ENCODE peak calls at places on chromosomes 4 and X, in four cellular contexts. K is H9, Y is mesendoderm, G is H1. B is an unnamed sample.

GRCh38 chr4:6855692-6856297 is 53.8 kb upstream of the TBC1D14 start:
- DNase-seq in K (no peak), Y (no peak), G (no peak), B (peak; percentile 93)

GRCh38 chr4:81504685-81505598 is 33.2 kb upstream of the RASGEF1B start:
- DNase-seq in K (no peak), Y (no peak), G (no peak), B (no peak)

GRCh38 chrX:17414057-17414658 is 39.2 kb downstream of the NHS start:
- DNase-seq in K (no peak), Y (no peak), G (no peak), B (no peak)

GRCh38 chrX:17713288-17713687 is 24.0 kb upstream of the SCML1 start:
- DNase-seq in K (no peak), Y (no peak), G (no peak), B (no peak)

GRCh38 chrX:23493941-23494374 is 159.3 kb downstream of the PTCHD1 start:
- DNase-seq in K (no peak), Y (peak; percentile 38), G (no peak), B (no peak)

GRCh38 chrX:150360331-150360730 is 2.8 kb upstream of the MAMLD1 start:
- DNase-seq in K (no peak), Y (no peak), G (no peak), B (no peak)

GRCh38 chrX:56793533-56794320 is 64.7 kb downstream of the NBDY start:
- DNase-seq in K (peak; percentile 14), Y (no peak), G (no peak), B (no peak)

GRCh38 chr4:65918872-65919271 is 248.6 kb upstream of the EPHA5 start:
- DNase-seq in K (no peak), Y (no peak), G (no peak), B (no peak)

GRCh38 chrX:4656419-4656818 is 943.0 kb upstream of the PRKX start:
- DNase-seq in K (no peak), Y (no peak), G (no peak), B (no peak)

GRCh38 chr4:74674750-74675149 is 119.6 kb downstream of the BTC start:
- DNase-seq in K (no peak), Y (peak; percentile 27), G (no peak), B (no peak)

GRCh38 chrX:132271330-132271729 is 52.1 kb upstream of the RAP2C start:
- DNase-seq in K (no peak), Y (no peak), G (no peak), B (no peak)

GRCh38 chrX:74431807-74432206 is 10.5 kb downstream of the SLC16A2 start:
- DNase-seq in K (peak; percentile 26), Y (no peak), G (no peak), B (no peak)

GRCh38 chrX:14591976-14592375 is 62.6 kb downstream of the GLRA2 start:
- DNase-seq in K (no peak), Y (no peak), G (no peak), B (no peak)

GRCh38 chr4:139556071-139556734 is at the start of gene SETD7:
- DNase-seq in K (peak; percentile 88), Y (peak; percentile 94), G (peak; percentile 59), B (peak; percentile 76)

GRCh38 chrX:136176399-136176825 is 29.1 kb downstream of the FHL1 start:
- DNase-seq in K (no peak), Y (no peak), G (no peak), B (peak; percentile 90)

GRCh38 chrX:14496674-14497073 is 32.7 kb upstream of the GLRA2 start:
- DNase-seq in K (no peak), Y (no peak), G (no peak), B (no peak)

GRCh38 chrX:47452112-47452511 is 30.9 kb downstream of the ZNF41 start:
- DNase-seq in K (no peak), Y (no peak), G (no peak), B (no peak)

GRCh38 chr4:89251396-89251795 is 56.2 kb downstream of the GPRIN3 start:
- DNase-seq in K (no peak), Y (no peak), G (no peak), B (no peak)

GRCh38 chrX:154733072-154733425 is 17.8 kb downstream of the GAB3 start:
- DNase-seq in K (no peak), Y (no peak), G (no peak), B (no peak)

GRCh38 chr4:55397024-55397520 is 1.3 kb downstream of the TMEM165 start:
- DNase-seq in K (no peak), Y (peak; percentile 14), G (no peak), B (no peak)

GRCh38 chr4:128393111-128393704 is 105.6 kb upstream of the PGRMC2 start:
- DNase-seq in K (no peak), Y (no peak), G (no peak), B (peak; percentile 57)
- H4K5ac ChIP-seq in K (no peak overlapping the region), Y (no peak overlapping the region), G (no peak overlapping the region), B (peak overlapping the region; percentile 1)

DNA sequence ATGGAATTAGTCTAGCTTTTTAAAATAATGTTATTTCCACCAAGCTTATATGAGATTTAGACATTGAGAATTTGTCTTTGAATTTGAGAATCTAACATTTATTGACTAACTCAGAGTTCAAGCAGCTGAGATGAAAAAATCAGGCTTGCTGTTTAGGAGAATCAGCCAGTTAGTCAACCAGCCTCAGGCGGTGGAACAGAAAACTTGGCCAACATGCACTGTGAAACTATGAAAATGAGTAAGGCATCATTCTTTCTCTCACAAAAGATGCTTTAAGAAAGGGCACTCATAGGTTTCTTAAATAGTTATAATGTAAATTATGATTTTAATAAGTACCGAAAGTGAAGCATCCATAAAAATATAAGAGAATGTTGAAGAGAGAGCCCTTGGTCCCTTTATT is 84.2 kb downstream of the NFKB1 start:
- DNase-seq in K (no peak), Y (no peak), G (no peak), B (peak; percentile 13)
- H4K5ac ChIP-seq in K (no peak overlapping the region), Y (no peak overlapping the region), G (no peak overlapping the region), B (no peak overlapping the region)

DNA sequence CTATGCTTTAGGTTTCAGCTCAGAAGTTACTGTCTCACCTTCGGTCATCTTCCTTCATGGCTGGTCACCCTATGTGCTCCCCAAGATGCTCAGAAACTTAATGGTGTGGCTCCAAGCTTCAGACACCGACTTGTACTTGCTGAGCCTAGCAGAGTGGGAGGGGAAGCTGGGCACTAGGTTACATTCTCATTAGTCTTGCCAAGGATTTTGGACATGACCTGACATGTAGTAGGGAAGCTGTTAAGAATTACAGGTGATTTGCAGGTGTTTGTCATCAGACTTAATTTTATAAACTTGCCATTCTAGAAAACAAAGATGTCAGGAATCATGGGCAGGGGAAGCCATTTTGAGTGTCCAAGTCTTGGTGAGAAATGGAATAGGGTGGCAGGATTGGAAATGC is 72.4 kb downstream of the CCNG2 start:
- DNase-seq in K (no peak), Y (no peak), G (no peak), B (no peak)
- H4K5ac ChIP-seq in K (no peak overlapping the region), Y (no peak overlapping the region), G (no peak overlapping the region), B (no peak overlapping the region)

GRCh38 chr4:8920289-8920965 is 48.8 kb upstream of the HMX1 start:
- DNase-seq in K (no peak), Y (no peak), G (no peak), B (no peak)
- H4K5ac ChIP-seq in K (no peak overlapping the region), Y (no peak overlapping the region), G (no peak overlapping the region), B (no peak overlapping the region)

DNA sequence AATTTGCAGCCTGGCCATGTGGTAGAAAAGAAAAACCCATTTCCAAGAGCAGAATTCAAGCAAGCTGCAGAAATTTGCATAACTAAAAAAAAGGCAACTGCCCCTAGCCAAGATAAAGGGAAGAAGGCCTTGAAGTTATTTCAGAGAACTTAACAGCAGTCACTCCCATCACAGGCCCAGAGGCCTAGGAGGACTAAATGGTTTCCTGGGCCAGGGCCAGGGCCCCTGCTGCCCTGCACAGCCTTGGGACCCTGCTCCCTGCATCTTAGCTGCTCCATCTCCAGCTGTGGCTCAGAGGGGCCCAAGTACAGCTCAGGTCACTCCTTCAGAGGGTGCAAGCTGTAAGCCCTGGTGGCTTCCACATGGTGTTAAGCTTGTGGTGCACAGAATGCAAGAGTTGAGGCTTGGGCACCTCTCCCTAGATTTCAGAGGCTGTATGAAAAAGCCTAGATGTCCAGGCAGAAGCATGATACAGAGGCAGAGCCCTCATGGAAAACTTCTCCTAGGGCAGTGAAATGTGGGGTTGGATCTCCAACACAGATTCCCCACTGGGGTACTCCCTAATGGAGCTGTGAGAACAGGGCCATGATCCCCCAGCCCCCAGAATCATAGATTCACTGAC is 6.7 kb upstream of the MID2 start:
- DNase-seq in K (no peak), Y (no peak), G (no peak), B (no peak)
- H4K5ac ChIP-seq in K (no peak overlapping the region), Y (no peak overlapping the region), G (no peak overlapping the region), B (no peak overlapping the region)

DNA sequence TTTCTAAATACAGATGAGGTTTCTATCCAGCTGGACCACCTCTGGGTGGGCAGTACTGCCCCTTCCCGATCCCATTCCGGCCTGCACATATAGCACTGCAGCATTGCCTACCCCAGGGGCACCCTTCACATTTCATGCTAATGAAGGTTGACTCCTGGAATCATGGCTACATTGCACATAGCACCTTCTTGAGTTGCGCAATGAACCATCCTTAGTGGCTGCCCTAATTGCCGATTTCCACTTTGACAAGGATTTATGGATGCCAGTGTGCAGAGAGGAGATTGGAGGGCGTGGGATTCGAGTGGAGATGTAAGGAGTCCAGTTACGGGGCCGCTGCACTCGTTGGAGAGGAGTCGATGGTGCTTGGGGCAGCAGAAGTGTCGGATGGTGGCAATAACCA is 229.0 kb downstream of the FRMPD4 start:
- DNase-seq in K (no peak), Y (no peak), G (no peak), B (no peak)
- H4K5ac ChIP-seq in K (no peak overlapping the region), Y (no peak overlapping the region), G (no peak overlapping the region), B (no peak overlapping the region)

DNA sequence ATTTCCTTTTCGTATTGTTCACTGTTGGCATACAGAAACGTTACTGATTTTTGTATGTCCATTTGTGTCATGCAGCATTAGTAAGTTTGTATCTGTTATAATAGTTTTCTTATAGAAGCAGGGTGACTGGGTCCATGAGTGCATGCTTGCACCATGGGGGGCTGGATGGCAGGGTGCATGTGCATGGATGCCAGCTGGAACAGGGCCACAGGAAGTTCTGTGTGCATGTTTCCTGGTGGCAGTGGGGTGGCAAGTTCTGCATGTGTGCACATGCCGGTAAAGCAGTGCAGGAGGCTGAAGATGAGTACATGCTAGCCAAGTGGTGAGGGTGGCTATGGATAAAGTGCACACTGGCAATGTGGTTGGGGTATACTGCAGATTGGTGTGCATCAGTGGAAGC is 468.0 kb upstream of the KLHL4 start:
- DNase-seq in K (no peak), Y (no peak), G (no peak), B (no peak)
- H4K5ac ChIP-seq in K (no peak overlapping the region), Y (no peak overlapping the region), G (no peak overlapping the region), B (no peak overlapping the region)

GRCh38 chr4:125303058-125303457 is 11.7 kb upstream of the FAT4 start:
- DNase-seq in K (no peak), Y (no peak), G (no peak), B (peak; percentile 77)

GRCh38 chr4:125306533-125306932 is 8.2 kb upstream of the FAT4 start:
- DNase-seq in K (no peak), Y (no peak), G (no peak), B (no peak)

GRCh38 chr4:125306112-125306511 is 8.6 kb upstream of the FAT4 start:
- DNase-seq in K (no peak), Y (peak; percentile 30), G (no peak), B (no peak)

GRCh38 chr4:125303821-125304220 is 10.9 kb upstream of the FAT4 start:
- DNase-seq in K (no peak), Y (no peak), G (no peak), B (no peak)
- H4K5ac ChIP-seq in K (no peak overlapping the region), Y (no peak overlapping the region), G (no peak overlapping the region), B (no peak overlapping the region)

GRCh38 chr4:40924793-40925117 is 175.0 kb downstream of the NSUN7 start:
- DNase-seq in K (no peak), Y (no peak), G (no peak), B (no peak)
- H4K5ac ChIP-seq in K (no peak overlapping the region), Y (no peak overlapping the region), G (no peak overlapping the region), B (no peak overlapping the region)

GRCh38 chr4:154030747-154031146 is 241.9 kb upstream of the SFRP2 start:
- DNase-seq in K (no peak), Y (no peak), G (no peak), B (no peak)
- H4K5ac ChIP-seq in K (no peak overlapping the region), Y (no peak overlapping the region), G (no peak overlapping the region), B (no peak overlapping the region)